ENCODE peak calls at places on chromosome 22, in nine cellular contexts. One of them, this sample, is unnamed.

GRCh38 chr22:50729391-50730012 is 8.5 kb upstream of the ACR start:
- DNase-seq in NCI-H82: no peak
- DNase-seq in fibroblast of lung: no peak
- DNase-seq in left kidney: peak
- DNase-seq in foreskin fibroblast: no peak
- DNase-seq in body of pancreas: no peak
- DNase-seq in Peyer's patch: peak
- DNase-seq in activated T-cell treated with anti-CD3 and anti-CD28 coated beads for 1 hour: no peak
- DNase-seq in substantia nigra: no peak
- DNase-seq in this sample: peak

GRCh38 chr22:21457023-21457787 is 10.0 kb upstream of the TMEM191C start:
- DNase-seq in fibroblast of lung: no peak
- DNase-seq in activated T-cell treated with anti-CD3 and anti-CD28 coated beads for 1 hour: no peak
- DNase-seq in left kidney: no peak
- DNase-seq in NCI-H82: no peak
- DNase-seq in Peyer's patch: peak
- DNase-seq in substantia nigra: no peak
- DNase-seq in foreskin fibroblast: peak
- DNase-seq in body of pancreas: no peak
- DNase-seq in this sample: no peak

GRCh38 chr22:28402066-28402465 is 277.6 kb downstream of the TTC28 start:
- DNase-seq in activated T-cell treated with anti-CD3 and anti-CD28 coated beads for 1 hour: no peak
- DNase-seq in left kidney: peak
- DNase-seq in NCI-H82: peak
- DNase-seq in fibroblast of lung: no peak
- DNase-seq in Peyer's patch: no peak
- DNase-seq in body of pancreas: no peak
- DNase-seq in foreskin fibroblast: no peak
- DNase-seq in substantia nigra: no peak
- DNase-seq in this sample: peak

GRCh38 chr22:23225724-23226496 is 45.6 kb downstream of the BCR start:
- DNase-seq in left kidney: peak
- DNase-seq in NCI-H82: no peak
- DNase-seq in activated T-cell treated with anti-CD3 and anti-CD28 coated beads for 1 hour: no peak
- DNase-seq in foreskin fibroblast: peak
- DNase-seq in Peyer's patch: peak
- DNase-seq in body of pancreas: no peak
- DNase-seq in fibroblast of lung: peak
- DNase-seq in substantia nigra: no peak
- DNase-seq in this sample: peak

GRCh38 chr22:45863981-45864751 is 112.8 kb downstream of the WNT7B start:
- DNase-seq in left kidney: peak
- DNase-seq in foreskin fibroblast: peak
- DNase-seq in substantia nigra: no peak
- DNase-seq in NCI-H82: peak
- DNase-seq in activated T-cell treated with anti-CD3 and anti-CD28 coated beads for 1 hour: peak
- DNase-seq in body of pancreas: peak
- DNase-seq in Peyer's patch: peak
- DNase-seq in fibroblast of lung: peak
- DNase-seq in this sample: peak

GRCh38 chr22:37018815-37019308 is 385 bp downstream of the TST start:
- DNase-seq in NCI-H82: peak
- DNase-seq in foreskin fibroblast: peak
- DNase-seq in substantia nigra: no peak
- DNase-seq in activated T-cell treated with anti-CD3 and anti-CD28 coated beads for 1 hour: no peak
- DNase-seq in left kidney: peak
- DNase-seq in fibroblast of lung: peak
- DNase-seq in body of pancreas: peak
- DNase-seq in Peyer's patch: peak
- DNase-seq in this sample: peak

GRCh38 chr22:33599596-33599995 is 320.7 kb downstream of the LARGE1 start:
- DNase-seq in fibroblast of lung: no peak
- DNase-seq in body of pancreas: no peak
- DNase-seq in foreskin fibroblast: no peak
- DNase-seq in Peyer's patch: no peak
- DNase-seq in substantia nigra: no peak
- DNase-seq in left kidney: no peak
- DNase-seq in NCI-H82: no peak
- DNase-seq in activated T-cell treated with anti-CD3 and anti-CD28 coated beads for 1 hour: no peak
- DNase-seq in this sample: no peak

GRCh38 chr22:38441620-38442287 is 13.2 kb downstream of the KCNJ4 start:
- DNase-seq in foreskin fibroblast: no peak
- DNase-seq in substantia nigra: no peak
- DNase-seq in NCI-H82: no peak
- DNase-seq in Peyer's patch: no peak
- DNase-seq in body of pancreas: no peak
- DNase-seq in fibroblast of lung: no peak
- DNase-seq in activated T-cell treated with anti-CD3 and anti-CD28 coated beads for 1 hour: no peak
- DNase-seq in left kidney: no peak
- DNase-seq in this sample: no peak

GRCh38 chr22:31287818-31288495 is 4.3 kb downstream of the PIK3IP1 start:
- DNase-seq in foreskin fibroblast: no peak
- DNase-seq in activated T-cell treated with anti-CD3 and anti-CD28 coated beads for 1 hour: no peak
- DNase-seq in substantia nigra: no peak
- DNase-seq in body of pancreas: no peak
- DNase-seq in NCI-H82: no peak
- DNase-seq in Peyer's patch: no peak
- DNase-seq in left kidney: peak
- DNase-seq in fibroblast of lung: no peak
- DNase-seq in this sample: no peak

GRCh38 chr22:22111267-22111751 is 128.7 kb upstream of the TOP3B start:
- DNase-seq in foreskin fibroblast: peak
- DNase-seq in body of pancreas: no peak
- DNase-seq in substantia nigra: no peak
- DNase-seq in left kidney: peak
- DNase-seq in fibroblast of lung: peak
- DNase-seq in NCI-H82: no peak
- DNase-seq in activated T-cell treated with anti-CD3 and anti-CD28 coated beads for 1 hour: no peak
- DNase-seq in Peyer's patch: peak
- DNase-seq in this sample: no peak

GRCh38 chr22:28969401-28970168 is 86.2 kb downstream of the ZNRF3 start:
- DNase-seq in fibroblast of lung: peak
- DNase-seq in body of pancreas: no peak
- DNase-seq in foreskin fibroblast: peak
- DNase-seq in Peyer's patch: no peak
- DNase-seq in activated T-cell treated with anti-CD3 and anti-CD28 coated beads for 1 hour: no peak
- DNase-seq in NCI-H82: no peak
- DNase-seq in substantia nigra: no peak
- DNase-seq in left kidney: no peak
- DNase-seq in this sample: no peak

GRCh38 chr22:32531228-32531627 is 56.6 kb downstream of the FBXO7 start:
- DNase-seq in fibroblast of lung: peak
- DNase-seq in body of pancreas: no peak
- DNase-seq in activated T-cell treated with anti-CD3 and anti-CD28 coated beads for 1 hour: no peak
- DNase-seq in substantia nigra: no peak
- DNase-seq in Peyer's patch: no peak
- DNase-seq in NCI-H82: no peak
- DNase-seq in left kidney: no peak
- DNase-seq in foreskin fibroblast: no peak
- DNase-seq in this sample: no peak

GRCh38 chr22:37259540-37260029 is 15.5 kb upstream of the RAC2 start:
- DNase-seq in NCI-H82: peak
- DNase-seq in body of pancreas: no peak
- DNase-seq in activated T-cell treated with anti-CD3 and anti-CD28 coated beads for 1 hour: no peak
- DNase-seq in Peyer's patch: peak
- DNase-seq in left kidney: peak
- DNase-seq in foreskin fibroblast: peak
- DNase-seq in fibroblast of lung: peak
- DNase-seq in substantia nigra: no peak
- DNase-seq in this sample: peak

This sample was measured in NCI-H69.